ENCODE peak calls at places on chromosomes 16 and 17, in seven cellular contexts. I, F, D, T, Q, B and M are unnamed samples.

GRCh38 chr17:28685366-28685765 is 23.4 kb downstream of the SUPT6H start:
- DNase-seq in I (no peak), F (no peak), D (no peak), T (no peak), Q (no peak), B (no peak), M (no peak)

GRCh38 chr16:70252355-70252988 is 732 bp upstream of the EXOSC6 start:
- DNase-seq in I (peak), F (no peak), D (peak), T (no peak), Q (no peak), B (no peak), M (no peak)

GRCh38 chr16:383326-384020 is 1.7 kb upstream of the PGAP6 start:
- DNase-seq in I (peak), F (peak), D (no peak), T (no peak), Q (no peak), B (no peak), M (no peak)

GRCh38 chr16:88809068-88809675 is 2.6 kb downstream of the APRT start:
- DNase-seq in I (no peak), F (no peak), D (no peak), T (no peak), Q (no peak), B (no peak), M (no peak)

GRCh38 chr17:17028059-17028877 is 14.0 kb upstream of the MPRIP start:
- DNase-seq in I (peak), F (no peak), D (peak), T (peak), Q (peak), B (peak), M (no peak)

GRCh38 chr17:6914711-6915110 is 81.1 kb upstream of the ALOX12 start:
- DNase-seq in I (no peak), F (no peak), D (no peak), T (no peak), Q (no peak), B (no peak), M (peak)

GRCh38 chr17:80263253-80264047 is 2.8 kb downstream of the RNF213 start:
- DNase-seq in I (peak), F (peak), D (no peak), T (peak), Q (peak), B (peak), M (peak)

GRCh38 chr17:79925242-79925957 is 86.2 kb upstream of the CBX4 start:
- DNase-seq in I (no peak), F (no peak), D (peak), T (peak), Q (no peak), B (peak), M (no peak)

GRCh38 chr17:17570207-17570797 is 21.2 kb downstream of the PEMT start:
- DNase-seq in I (peak), F (no peak), D (peak), T (peak), Q (peak), B (no peak), M (no peak)

GRCh38 chr17:4908711-4909496 is 6.0 kb upstream of the CHRNE start:
- DNase-seq in I (peak), F (peak), D (peak), T (peak), Q (peak), B (peak), M (peak)

GRCh38 chr17:82449136-82449882 is 1.2 kb downstream of the CYBC1 start:
- DNase-seq in I (peak), F (peak), D (no peak), T (no peak), Q (no peak), B (no peak), M (peak)

GRCh38 chr16:47311738-47312505 is 148.9 kb downstream of the ITFG1 start:
- DNase-seq in I (peak), F (no peak), D (no peak), T (no peak), Q (no peak), B (no peak), M (no peak)

GRCh38 chr17:5513610-5514009 is 27.2 kb downstream of the MIS12 start:
- DNase-seq in I (peak), F (no peak), D (no peak), T (no peak), Q (no peak), B (peak), M (no peak)

GRCh38 chr16:79013004-79013403 is 587.5 kb downstream of the MAF start:
- DNase-seq in I (no peak), F (no peak), D (no peak), T (no peak), Q (no peak), B (no peak), M (no peak)

GRCh38 chr17:2171725-2172446 is 117.0 kb downstream of the HIC1 start:
- DNase-seq in I (peak), F (no peak), D (no peak), T (peak), Q (peak), B (peak), M (no peak)

GRCh38 chr16:5315914-5316313 is 218.3 kb upstream of the EEF2KMT start:
- DNase-seq in I (no peak), F (no peak), D (no peak), T (no peak), Q (no peak), B (no peak), M (no peak)

GRCh38 chr17:80986816-80987480 is 4.7 kb upstream of the CHMP6 start:
- DNase-seq in I (no peak), F (no peak), D (no peak), T (no peak), Q (no peak), B (no peak), M (no peak)

GRCh38 chr16:50183316-50183715 is 30.2 kb downstream of the TENT4B start:
- DNase-seq in I (no peak), F (no peak), D (no peak), T (no peak), Q (no peak), B (no peak), M (no peak)

GRCh38 chr16:9787717-9788116 is 394.5 kb downstream of the GRIN2A start:
- DNase-seq in I (peak), F (no peak), D (no peak), T (no peak), Q (no peak), B (no peak), M (no peak)

GRCh38 chr17:57954421-57955182 is 610 bp downstream of the CUEDC1 start:
- DNase-seq in I (peak), F (no peak), D (peak), T (peak), Q (peak), B (peak), M (no peak)

GRCh38 chr17:74325743-74326379 is at the start of gene KIF19:
- DNase-seq in I (peak), F (peak), D (peak), T (peak), Q (no peak), B (no peak), M (no peak)